ENCODE peak calls at places on chromosomes 13 and 19, in four cellular contexts. F is neural progenitor cell, R is gastrocnemius medialis, V is psoas muscle. Q is an unnamed sample.

GRCh38 chr19:55479045-55479444 is 2.6 kb downstream of the ZNF628 start:
- DNase-seq in F (no peak), V (no peak), R (no peak), Q (no peak)

GRCh38 chr19:38714354-38714778 is 29.9 kb downstream of the CAPN12 start:
- DNase-seq in R (peak; percentile 75), F (no peak), V (no peak), Q (no peak)

GRCh38 chr13:45434556-45435371 is 16.6 kb upstream of the SLC25A30 start:
- DNase-seq in V (no peak), R (no peak), F (no peak), Q (no peak)

GRCh38 chr19:34165295-34165738 is 7.0 kb upstream of the LSM14A start:
- DNase-seq in F (no peak), V (no peak), R (no peak), Q (no peak)

GRCh38 chr19:39363909-39364457 is 21.8 kb downstream of the SAMD4B start:
- DNase-seq in F (no peak), V (peak; percentile 50), R (no peak), Q (peak; percentile 23)

GRCh38 chr19:6241056-6241455 is 38.7 kb downstream of the MLLT1 start:
- DNase-seq in R (no peak), F (no peak), V (no peak), Q (no peak)

GRCh38 chr13:113186061-113186900 is 22.2 kb downstream of the PCID2 start:
- DNase-seq in V (no peak), R (no peak), F (no peak), Q (no peak)

GRCh38 chr19:30596813-30597399 is 224.7 kb downstream of the ZNF536 start:
- DNase-seq in V (no peak), F (peak; percentile 68), R (no peak), Q (no peak)

GRCh38 chr13:23411706-23412105 is 21.8 kb downstream of the SACS start:
- DNase-seq in V (no peak), F (no peak), R (peak; percentile 67), Q (peak; percentile 34)

GRCh38 chr19:30227661-30228112 is 144.5 kb upstream of the ZNF536 start:
- DNase-seq in R (no peak), F (peak; percentile 94), V (peak; percentile 56), Q (peak; percentile 67)

GRCh38 chr13:43132911-43133310 is 109.5 kb downstream of the DNAJC15 start:
- DNase-seq in R (no peak), V (no peak), F (peak; percentile 26), Q (no peak)

GRCh38 chr19:35557539-35558399 is 5.7 kb downstream of the ATP4A start:
- DNase-seq in V (peak; percentile 68), F (peak; percentile 95), R (peak; percentile 34), Q (peak; percentile 60)

GRCh38 chr19:51735759-51736449 is 12.1 kb upstream of the HAS1 start:
- DNase-seq in R (peak; percentile 43), F (no peak), V (peak; percentile 42), Q (no peak)

GRCh38 chr19:16561382-16561781 is 10.8 kb downstream of the SLC35E1 start:
- DNase-seq in V (no peak), F (no peak), R (peak; percentile 90), Q (no peak)

GRCh38 chr19:13016628-13017305 is 21.5 kb downstream of the NFIX start:
- DNase-seq in R (no peak), F (peak; percentile 75), V (no peak), Q (no peak)

GRCh38 chr13:74990992-74991391 is 491.0 kb downstream of the TBC1D4 start:
- DNase-seq in F (no peak), R (no peak), V (no peak), Q (no peak)

GRCh38 chr13:112160558-112160957 is 93.6 kb downstream of the SOX1 start:
- DNase-seq in V (no peak), F (no peak), R (no peak), Q (no peak)

GRCh38 chr19:14517446-14517839 is 754 bp downstream of the DNAJB1 start:
- DNase-seq in F (no peak), R (no peak), V (no peak), Q (no peak)

GRCh38 chr19:29510701-29511265 is 15.0 kb upstream of the VSTM2B start:
- DNase-seq in F (peak; percentile 40), R (no peak), V (no peak), Q (no peak)

GRCh38 chr19:7618366-7618765 is 11.0 kb downstream of the XAB2 start:
- DNase-seq in V (no peak), F (no peak), R (peak; percentile 38), Q (no peak)

GRCh38 chr19:4589579-4590410 is 30.3 kb upstream of the SEMA6B start:
- DNase-seq in F (peak; percentile 34), R (no peak), V (no peak), Q (no peak)

GRCh38 chr19:4807188-4807587 is 15.7 kb downstream of the FEM1A start:
- DNase-seq in V (peak; percentile 33), R (no peak), F (no peak), Q (no peak)

GRCh38 chr19:2207991-2208860 is 27.9 kb downstream of the PLEKHJ1 start:
- DNase-seq in F (peak; percentile 83), R (peak; percentile 49), V (peak; percentile 75), Q (peak; percentile 67)

GRCh38 chr19:2103308-2103707 is 6.6 kb downstream of the IZUMO4 start:
- DNase-seq in F (no peak), R (no peak), V (no peak), Q (no peak)

GRCh38 chr19:8194528-8195275 is 14.5 kb upstream of the CERS4 start:
- DNase-seq in V (no peak), F (no peak), R (no peak), Q (peak; percentile 20)

GRCh38 chr13:113087923-113088690 is 17.5 kb upstream of the F7 start:
- DNase-seq in F (no peak), V (no peak), R (no peak), Q (no peak)

GRCh38 chr13:99415851-99416331 is 85.4 kb upstream of the TM9SF2 start:
- DNase-seq in V (no peak), F (no peak), R (no peak), Q (no peak)

GRCh38 chr13:60414177-60414576 is 17.2 kb downstream of the TDRD3 start:
- DNase-seq in V (no peak), R (no peak), F (no peak), Q (no peak)

GRCh38 chr19:6772028-6772865 is at the start of gene VAV1:
- DNase-seq in F (no peak), V (peak; percentile 41), R (peak; percentile 34), Q (peak; percentile 61)

GRCh38 chr19:7925171-7925837 is 631 bp downstream of the CTXN1 start:
- DNase-seq in V (peak; percentile 80), R (no peak), F (peak; percentile 96), Q (peak; percentile 60)

DNA sequence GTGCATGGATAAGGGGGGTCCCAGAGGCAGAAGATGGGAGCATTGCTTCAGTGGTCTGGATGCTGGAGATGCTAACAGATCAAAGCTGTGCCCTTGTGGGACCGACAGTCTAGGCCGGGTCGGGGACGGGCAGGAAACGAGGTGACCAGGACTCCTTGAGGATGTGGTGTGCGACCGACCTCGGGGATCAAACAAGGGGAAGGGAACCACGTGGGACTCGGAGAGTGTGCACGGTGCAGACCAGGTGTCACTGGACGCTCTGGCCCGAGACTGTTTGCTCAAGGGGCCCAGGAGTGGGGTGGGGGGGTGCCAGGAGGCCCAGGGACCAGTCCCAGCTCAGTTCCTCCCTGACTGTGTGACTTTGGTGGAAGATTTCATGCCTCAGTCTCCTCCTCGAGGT is 6.0 kb downstream of the NFIC start:
- DNase-seq in V (no peak), R (no peak), F (no peak), Q (no peak)
- H3K4me1 ChIP-seq in V (peaks cover 49% of the 10 kb centered on the region), R (peaks cover 62% of the 10 kb centered on the region), F (peaks cover 6% of the 10 kb centered on the region), Q (peaks cover 63% of the 10 kb centered on the region)

DNA sequence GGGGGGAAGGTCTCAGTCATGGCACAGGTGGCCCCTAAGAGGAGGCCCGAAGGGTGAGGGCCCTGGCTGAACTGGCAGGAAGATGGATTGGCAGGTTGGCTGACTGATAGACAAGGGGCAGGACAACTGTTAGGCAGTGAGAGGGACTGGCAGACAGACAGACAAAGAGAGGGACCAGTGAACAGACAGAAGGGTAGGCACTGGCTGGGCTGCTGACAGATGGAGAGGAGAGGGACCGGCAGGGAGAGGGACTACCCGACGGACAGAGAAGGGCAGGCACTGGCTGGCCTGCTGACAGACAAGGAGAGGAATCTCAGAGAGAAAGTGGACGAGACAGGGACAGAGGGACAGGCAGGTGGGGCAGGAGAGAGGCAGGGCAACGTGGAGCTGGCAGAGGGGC is 31.8 kb upstream of the EHD2 start:
- DNase-seq in R (no peak), V (no peak), F (no peak), Q (no peak)
- H3K36me3 ChIP-seq in R (peaks cover 29% of the 10 kb centered on the region), V (peaks cover 60% of the 10 kb centered on the region), F (no peaks in the 10 kb centered on the region), Q (peaks cover 15% of the 10 kb centered on the region)

DNA sequence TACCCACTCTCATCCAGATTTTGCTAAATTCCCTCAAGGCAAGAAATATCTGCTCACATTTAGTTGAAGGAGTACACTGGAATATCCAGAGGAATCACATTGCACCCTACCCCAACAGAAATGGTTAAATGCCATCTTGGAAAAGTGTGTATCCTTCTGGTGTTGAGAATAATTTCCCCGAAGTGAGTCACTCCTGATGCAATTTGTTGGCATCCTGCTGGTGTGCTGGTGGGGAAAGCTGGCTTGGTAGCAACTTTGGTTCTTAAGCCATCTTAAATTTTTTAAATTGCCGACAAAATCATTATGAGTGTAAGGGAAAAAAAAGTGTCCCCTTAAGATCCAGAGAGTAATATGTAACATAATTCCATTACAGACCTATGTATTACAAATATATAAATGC is 337.3 kb upstream of the DACH1 start:
- DNase-seq in F (no peak), R (no peak), V (no peak), Q (no peak)
- H3K4me1 ChIP-seq in F (no peaks in the 10 kb centered on the region), R (no peaks in the 10 kb centered on the region), V (no peaks in the 10 kb centered on the region), Q (no peaks in the 10 kb centered on the region)

GRCh38 chr13:30900952-30901749 is 4.9 kb upstream of the MEDAG start:
- DNase-seq in V (no peak), F (no peak), R (no peak), Q (no peak)

GRCh38 chr13:30898070-30898469 is 8.0 kb upstream of the MEDAG start:
- DNase-seq in F (no peak), R (no peak), V (no peak), Q (no peak)

GRCh38 chr13:30898721-30899188 is 7.3 kb upstream of the MEDAG start:
- DNase-seq in F (no peak), V (peak; percentile 54), R (peak; percentile 33), Q (peak; percentile 61)

GRCh38 chr13:30892966-30893365 is 13.1 kb upstream of the MEDAG start:
- DNase-seq in F (peak; percentile 74), R (peak; percentile 78), V (peak; percentile 81), Q (no peak)

DNA sequence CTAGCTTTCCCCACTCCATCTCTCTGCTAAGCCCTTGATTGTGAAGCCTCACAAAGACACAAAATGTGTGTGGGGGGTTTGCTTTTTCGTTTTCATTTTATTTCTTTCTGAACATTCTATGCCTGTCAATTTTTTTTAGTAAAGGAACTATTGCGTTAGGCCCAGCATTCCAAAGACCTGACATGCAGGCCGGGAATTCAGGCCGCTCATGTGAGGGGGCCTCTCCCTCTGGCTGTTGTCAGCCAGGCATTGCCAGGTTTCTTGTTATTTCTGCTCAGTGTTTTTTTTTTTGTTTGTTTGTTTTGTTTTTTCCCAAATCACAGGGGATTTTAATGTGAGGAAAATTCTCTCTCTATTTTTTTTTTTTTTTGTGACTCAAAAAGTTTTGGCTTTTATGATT is 10.3 kb upstream of the MEDAG start:
- DNase-seq in R (peak; percentile 76), V (peak; percentile 67), F (peak; percentile 22), Q (peak; percentile 36)
- H3K36me3 ChIP-seq in R (no peaks in the 10 kb centered on the region), V (no peaks in the 10 kb centered on the region), F (no peaks in the 10 kb centered on the region), Q (no peaks in the 10 kb centered on the region)

GRCh38 chr19:945401-946252 is 19.8 kb downstream of the ARID3A start:
- DNase-seq in R (no peak), V (no peak), F (no peak), Q (no peak)
- H3K4me1 ChIP-seq in R (no peaks in the 10 kb centered on the region), V (peaks cover 5% of the 10 kb centered on the region), F (no peaks in the 10 kb centered on the region), Q (no peaks in the 10 kb centered on the region)